ENCODE peak calls at places on chromosomes 11 and 22, in four cellular contexts. L, V, R and E are unnamed samples.

GRCh38 chr11:61480936-61481335 is 27.6 kb upstream of the LRRC10B start:
- DNase-seq in R (no peak), L (peak; percentile 55), V (peak; percentile 87), E (no peak)

GRCh38 chr22:17476838-17477237 is 86.5 kb upstream of the SLC25A18 start:
- DNase-seq in V (no peak), R (no peak), L (no peak), E (no peak)

GRCh38 chr22:37701121-37701786 is 4.4 kb downstream of the TRIOBP start:
- DNase-seq in R (no peak), L (no peak), V (no peak), E (no peak)

GRCh38 chr22:47598864-47599263 is 836.4 kb downstream of the TBC1D22A start:
- DNase-seq in L (no peak), V (no peak), R (no peak), E (no peak)

GRCh38 chr22:46742576-46743221 is 4.6 kb upstream of the CERK start:
- DNase-seq in L (peak; percentile 55), R (no peak), V (no peak), E (no peak)

GRCh38 chr11:81970886-81971285 is 762.8 kb downstream of the FAM181B start:
- DNase-seq in R (no peak), L (no peak), V (no peak), E (no peak)

GRCh38 chr11:95506777-95507176 is 275.8 kb upstream of the SESN3 start:
- DNase-seq in R (no peak), V (no peak), L (no peak), E (no peak)

GRCh38 chr11:108914211-108914610 is 249.3 kb downstream of the DDX10 start:
- DNase-seq in L (no peak), R (no peak), V (no peak), E (no peak)

GRCh38 chr11:60657880-60658279 is 41.5 kb upstream of the MS4A8 start:
- DNase-seq in L (peak; percentile 16), V (no peak), R (peak; percentile 28), E (no peak)

GRCh38 chr11:77619576-77620198 is 17.9 kb downstream of the CLNS1A start:
- DNase-seq in V (no peak), L (peak; percentile 61), R (peak; percentile 50), E (no peak)

GRCh38 chr11:45834298-45834756 is 12.9 kb upstream of the CRY2 start:
- DNase-seq in R (no peak), L (no peak), V (no peak), E (no peak)

GRCh38 chr11:6610591-6610990 is 1.4 kb downstream of the TAF10 start:
- DNase-seq in R (no peak), V (no peak), L (no peak), E (no peak)

GRCh38 chr11:121473064-121473777 is 20.5 kb upstream of the SORL1-AS1 start:
- DNase-seq in L (no peak), R (no peak), V (no peak), E (no peak)

GRCh38 chr22:22125579-22126468 is 118.8 kb upstream of the VPREB1 start:
- DNase-seq in L (no peak), V (no peak), R (no peak), E (no peak)

GRCh38 chr11:403761-404431 is 9.9 kb downstream of the PKP3 start:
- DNase-seq in L (no peak), V (peak; percentile 9), R (no peak), E (no peak)

GRCh38 chr22:21568207-21569075 is 927 bp downstream of the UBE2L3 start:
- DNase-seq in R (peak; percentile 34), V (no peak), L (peak; percentile 19), E (peak; percentile 87)

GRCh38 chr11:106281455-106282173 is 204.2 kb downstream of the AASDHPPT start:
- DNase-seq in L (peak; percentile 34), V (no peak), R (no peak), E (no peak)

GRCh38 chr11:118662401-118663271 is 16.8 kb downstream of the TREH start:
- DNase-seq in V (no peak), L (no peak), R (no peak), E (no peak)

GRCh38 chr11:69848196-69848595 is 29.0 kb upstream of the FGF3 start:
- DNase-seq in V (no peak), R (no peak), L (no peak), E (no peak)

GRCh38 chr11:13663631-13664071 is 4.8 kb upstream of the FAR1 start:
- DNase-seq in V (no peak), R (no peak), L (no peak), E (no peak)

GRCh38 chr11:117230286-117230961 is 1.4 kb downstream of the PCSK7 start:
- DNase-seq in L (no peak), R (no peak), V (no peak), E (no peak)

GRCh38 chr11:71501071-71501985 is 25.7 kb upstream of the KRTAP5-7 start:
- DNase-seq in L (no peak), R (no peak), V (no peak), E (no peak)

GRCh38 chr11:128928400-128928799 is 14.3 kb downstream of the TP53AIP1 start:
- DNase-seq in R (no peak), L (no peak), V (no peak), E (no peak)

GRCh38 chr22:27372364-27372763 is 429.2 kb downstream of the MN1 start:
- DNase-seq in R (no peak), L (no peak), V (no peak), E (no peak)

GRCh38 chr22:27372969-27373670 is 428.4 kb downstream of the MN1 start:
- DNase-seq in L (no peak), V (peak; percentile 96), R (peak; percentile 81), E (no peak)

GRCh38 chr22:27370987-27371386 is 430.6 kb downstream of the MN1 start:
- DNase-seq in V (no peak), L (no peak), R (no peak), E (no peak)

DNA sequence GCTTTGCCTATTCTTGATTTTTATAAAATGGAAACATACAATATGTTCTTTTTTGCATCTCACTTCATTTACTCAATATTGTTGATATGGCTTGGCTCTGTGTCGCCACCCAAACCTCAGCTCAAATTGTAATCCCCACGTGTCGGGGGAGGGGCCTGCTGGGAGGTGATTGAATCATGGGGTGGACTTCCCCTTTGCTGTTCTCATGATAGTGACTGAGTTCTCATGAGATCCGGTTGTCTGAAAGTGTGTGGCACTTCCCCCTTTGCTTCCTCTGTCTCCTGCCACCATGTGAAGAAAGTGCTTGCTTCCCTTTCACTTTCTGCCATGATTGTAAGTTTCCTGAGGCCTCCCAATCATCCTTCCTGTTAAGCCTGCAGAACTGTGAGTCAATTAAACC is 431.3 kb downstream of the MN1 start:
- DNase-seq in R (no peak), L (no peak), V (no peak), E (no peak)
- TF ChIP-seq USF2 in R (no peak), L (no peak), V (no peak), E (no peak)

GRCh38 chr11:3222003-3222855 is 3.6 kb upstream of the MRGPRG start:
- DNase-seq in R (no peak), L (no peak), V (peak; percentile 10), E (no peak)

GRCh38 chr11:3222941-3223905 is 4.6 kb upstream of the MRGPRG start:
- DNase-seq in L (no peak), R (no peak), V (no peak), E (no peak)

GRCh38 chr11:3225159-3225758 is 6.6 kb upstream of the MRGPRG start:
- DNase-seq in L (no peak), R (no peak), V (no peak), E (no peak)

GRCh38 chr11:3224730-3225098 is 6.1 kb upstream of the MRGPRG start:
- DNase-seq in V (no peak), L (no peak), R (no peak), E (no peak)

DNA sequence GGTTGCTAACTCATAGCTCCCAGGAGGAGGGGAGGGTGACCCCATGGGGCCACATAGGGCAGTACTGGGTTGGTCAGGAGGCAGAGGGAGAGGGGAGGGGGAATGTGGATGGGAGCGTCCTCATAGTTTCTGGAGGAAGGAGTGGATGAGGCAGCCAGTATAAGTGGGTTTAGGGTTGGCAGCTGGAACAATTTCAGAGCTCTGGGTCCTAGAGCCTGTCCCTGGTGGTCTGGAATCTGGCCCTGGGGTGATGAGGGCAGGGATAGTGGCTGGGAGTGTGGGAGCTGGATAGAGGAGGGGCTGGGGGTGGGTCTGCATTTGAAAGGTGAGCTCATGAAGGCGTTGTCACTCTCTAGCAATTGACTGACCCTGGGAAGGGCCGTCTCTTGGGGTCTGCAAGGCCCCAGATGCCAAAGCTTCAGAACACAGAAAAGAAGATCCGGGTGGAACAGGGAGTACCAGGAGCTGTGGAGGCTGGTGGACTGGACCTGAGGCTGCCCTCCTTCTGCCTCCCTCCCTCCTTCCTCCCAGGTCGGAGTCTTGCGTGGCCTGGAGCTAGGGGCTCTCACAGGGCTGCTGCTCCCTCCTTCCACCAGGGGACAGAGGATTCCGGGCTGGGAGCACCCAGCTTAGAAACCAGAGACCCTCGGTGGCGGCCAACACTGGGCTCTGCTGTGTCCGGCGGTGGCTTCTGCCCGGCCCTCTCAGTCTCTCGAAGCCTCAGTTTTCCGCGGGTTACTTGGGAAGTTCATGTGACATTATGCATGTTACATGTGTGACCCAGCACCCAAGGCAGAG is 5.5 kb upstream of the MRGPRG start:
- DNase-seq in L (no peak), V (peak; percentile 28), R (no peak), E (peak; percentile 51)
- TF ChIP-seq CTCF in L (no peak), V (no peak), R (no peak), E (peak; percentile 7)

DNA sequence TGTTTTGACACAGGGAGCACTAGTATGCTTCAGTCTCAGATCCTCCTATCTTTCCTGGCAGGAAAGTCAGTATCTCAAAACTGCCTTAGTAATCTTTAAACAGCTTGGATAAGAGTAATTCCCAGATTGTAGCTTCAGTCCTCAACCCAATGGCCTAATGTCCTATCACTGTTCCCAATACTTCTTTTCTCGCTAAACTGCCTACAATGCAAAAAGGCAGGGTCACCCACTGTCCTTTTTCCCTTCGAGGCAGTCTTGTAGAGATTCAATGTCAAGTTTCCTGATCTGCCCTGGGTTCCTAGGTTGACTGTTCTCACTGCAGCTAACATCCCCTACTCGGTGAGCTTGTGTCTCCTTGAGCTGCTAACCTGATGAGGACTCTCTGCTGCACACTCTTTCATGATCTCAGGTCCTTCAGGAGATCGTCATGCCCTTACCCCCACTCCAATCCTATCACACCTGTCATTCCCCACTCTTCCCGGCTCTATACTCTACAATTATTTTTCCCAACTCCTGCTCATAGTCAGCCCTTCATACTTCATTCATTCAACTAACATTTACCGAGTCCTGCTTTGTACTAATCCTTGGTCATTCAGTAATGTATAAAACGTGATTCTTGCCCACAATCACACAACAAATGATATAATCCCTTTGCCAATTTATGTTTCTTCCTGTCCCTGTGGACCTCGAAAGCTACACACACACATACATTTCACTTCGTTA is 905 bp downstream of the C2CD3 start:
- DNase-seq in L (no peak), R (no peak), V (no peak), E (peak; percentile 31)
- TF ChIP-seq HMGXB4 in L (no peak), R (no peak), V (no peak), E (no peak)

DNA sequence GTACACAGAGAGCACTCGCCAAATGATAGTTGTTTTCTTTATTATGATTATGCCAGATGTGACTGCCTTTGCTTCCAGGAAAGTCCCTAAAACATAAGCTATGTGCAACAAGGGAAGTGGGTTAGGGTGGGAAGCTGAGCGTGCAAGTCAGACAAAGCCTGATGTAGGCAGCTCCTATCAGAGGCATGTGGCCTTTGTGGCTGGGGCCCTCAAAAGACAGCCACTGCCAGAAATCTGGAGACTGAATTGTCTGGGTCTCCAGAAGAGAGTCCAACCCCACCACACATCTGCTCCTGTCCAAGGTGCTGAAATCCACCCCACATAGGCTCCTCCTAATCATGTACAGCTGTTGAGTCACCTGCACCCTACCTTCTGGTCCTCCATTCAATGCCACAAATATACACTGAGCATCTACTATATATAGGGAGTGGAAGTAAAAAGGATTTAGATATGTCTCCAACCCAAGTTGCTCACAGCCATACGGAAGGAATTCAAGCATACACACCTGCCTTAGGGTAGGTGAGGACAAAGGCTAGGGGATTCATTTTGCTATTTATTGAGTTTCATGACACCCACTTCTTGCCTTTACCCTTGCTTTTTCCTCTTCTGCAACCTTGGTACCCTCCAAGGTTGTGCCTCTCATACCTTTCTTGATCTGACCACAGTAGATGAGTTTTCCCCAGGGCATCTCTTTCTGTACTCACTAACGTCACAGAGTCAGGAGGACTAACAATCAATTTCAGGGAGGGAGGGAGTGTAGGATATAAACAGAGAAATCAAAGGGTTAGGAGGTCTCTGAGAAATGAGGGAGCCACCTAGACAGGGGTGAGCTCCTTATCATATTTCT is 12.4 kb downstream of the SEC14L3 start:
- DNase-seq in V (peak; percentile 50), L (peak; percentile 12), R (peak; percentile 12), E (peak; percentile 47)
- TF ChIP-seq USF2 in V (no peak), L (no peak), R (no peak), E (no peak)